ENCODE peak calls at places on chromosomes 12 and 14, in five cellular contexts. One of them, this sample, is unnamed. For H3K27me3 and H3K4me1, the result is how much of the 10 kb centered on the place peaks cover.

GRCh38 chr12:59787610-59788009 is 191.8 kb downstream of the SLC16A7 start:
- DNase-seq in IMR-90: no peak
- DNase-seq in heart right ventricle: no peak
- DNase-seq in heart left ventricle: no peak
- DNase-seq in ovary: no peak
- DNase-seq in this sample: no peak

GRCh38 chr12:111451649-111452129 is 46.0 kb downstream of the SH2B3 start:
- DNase-seq in heart right ventricle: no peak
- DNase-seq in ovary: no peak
- DNase-seq in heart left ventricle: no peak
- DNase-seq in IMR-90: peak
- DNase-seq in this sample: no peak

GRCh38 chr12:100584261-100584660 is 10.8 kb downstream of the GAS2L3 start:
- DNase-seq in ovary: no peak
- DNase-seq in heart left ventricle: no peak
- DNase-seq in heart right ventricle: no peak
- DNase-seq in IMR-90: no peak
- DNase-seq in this sample: no peak

GRCh38 chr12:129202109-129202814 is 349.0 kb downstream of the GLT1D1 start:
- DNase-seq in heart left ventricle: no peak
- DNase-seq in ovary: no peak
- DNase-seq in heart right ventricle: no peak
- DNase-seq in IMR-90: no peak
- DNase-seq in this sample: no peak

GRCh38 chr12:80553316-80553715 is 109.3 kb downstream of the PTPRQ start:
- DNase-seq in heart left ventricle: no peak
- DNase-seq in IMR-90: peak
- DNase-seq in heart right ventricle: no peak
- DNase-seq in ovary: no peak
- DNase-seq in this sample: no peak

GRCh38 chr14:102594514-102595175 is 2.2 kb downstream of the RCOR1 start:
- DNase-seq in heart right ventricle: peak
- DNase-seq in IMR-90: peak
- DNase-seq in heart left ventricle: peak
- DNase-seq in ovary: no peak
- DNase-seq in this sample: peak

GRCh38 chr12:80187660-80188090 is 88.3 kb downstream of the OTOGL start:
- DNase-seq in IMR-90: peak
- DNase-seq in heart left ventricle: peak
- DNase-seq in heart right ventricle: peak
- DNase-seq in ovary: no peak
- DNase-seq in this sample: peak

GRCh38 chr12:1865284-1865866 is 45.0 kb downstream of the LRTM2 start:
- DNase-seq in heart right ventricle: no peak
- DNase-seq in heart left ventricle: no peak
- DNase-seq in IMR-90: no peak
- DNase-seq in ovary: no peak
- DNase-seq in this sample: no peak

GRCh38 chr12:65229441-65229840 is 49.0 kb upstream of the MSRB3 start:
- DNase-seq in heart right ventricle: no peak
- DNase-seq in heart left ventricle: no peak
- DNase-seq in ovary: no peak
- DNase-seq in IMR-90: peak
- DNase-seq in this sample: no peak

GRCh38 chr14:67240168-67240932 is 885 bp upstream of the PALS1 start:
- DNase-seq in IMR-90: peak
- DNase-seq in heart right ventricle: peak
- DNase-seq in ovary: no peak
- DNase-seq in heart left ventricle: peak
- DNase-seq in this sample: peak

GRCh38 chr12:109549613-109550309 is 23.5 kb downstream of the MMAB start:
- DNase-seq in heart right ventricle: no peak
- DNase-seq in heart left ventricle: no peak
- DNase-seq in IMR-90: no peak
- DNase-seq in ovary: no peak
- DNase-seq in this sample: no peak

GRCh38 chr14:22289570-22289969 is 299.5 kb downstream of the DAD1 start:
- DNase-seq in heart left ventricle: no peak
- DNase-seq in heart right ventricle: no peak
- DNase-seq in IMR-90: no peak
- DNase-seq in ovary: no peak
- DNase-seq in this sample: no peak

GRCh38 chr14:69547701-69548348 is 26.8 kb downstream of the CCDC177 start:
- DNase-seq in heart right ventricle: no peak
- DNase-seq in IMR-90: no peak
- DNase-seq in ovary: no peak
- DNase-seq in heart left ventricle: no peak
- DNase-seq in this sample: no peak

GRCh38 chr12:127675936-127676335 is 591.0 kb upstream of the TMEM132C start:
- DNase-seq in heart right ventricle: no peak
- DNase-seq in ovary: no peak
- DNase-seq in IMR-90: no peak
- DNase-seq in heart left ventricle: no peak
- DNase-seq in this sample: no peak

GRCh38 chr12:54004063-54004840 is 4.3 kb downstream of the HOXC9 start:
- DNase-seq in ovary: no peak
- DNase-seq in heart right ventricle: no peak
- DNase-seq in IMR-90: no peak
- DNase-seq in heart left ventricle: no peak
- DNase-seq in this sample: no peak
- H3K27me3 ChIP-seq in ovary: under half
- H3K27me3 ChIP-seq in heart right ventricle: half or more
- H3K27me3 ChIP-seq in IMR-90: half or more
- H3K27me3 ChIP-seq in heart left ventricle: half or more
- H3K27me3 ChIP-seq in this sample: half or more

GRCh38 chr14:60311417-60311816 is 62.4 kb downstream of the PPM1A start:
- DNase-seq in heart left ventricle: no peak
- DNase-seq in heart right ventricle: no peak
- DNase-seq in IMR-90: peak
- DNase-seq in ovary: no peak
- DNase-seq in this sample: no peak
- H3K4me3 ChIP-seq in heart left ventricle: no peak
- H3K4me3 ChIP-seq in heart right ventricle: no peak
- H3K4me3 ChIP-seq in IMR-90: no peak
- H3K4me3 ChIP-seq in ovary: no peak
- H3K4me3 ChIP-seq in this sample: no peak

GRCh38 chr12:55935742-55936151 is 4.8 kb downstream of the DGKA start:
- DNase-seq in IMR-90: no peak
- DNase-seq in ovary: peak
- DNase-seq in heart left ventricle: peak
- DNase-seq in heart right ventricle: peak
- DNase-seq in this sample: peak
- H3K4me1 ChIP-seq in IMR-90: under half
- H3K4me1 ChIP-seq in ovary: under half
- H3K4me1 ChIP-seq in heart left ventricle: under half
- H3K4me1 ChIP-seq in heart right ventricle: under half
- H3K4me1 ChIP-seq in this sample: under half

DNA sequence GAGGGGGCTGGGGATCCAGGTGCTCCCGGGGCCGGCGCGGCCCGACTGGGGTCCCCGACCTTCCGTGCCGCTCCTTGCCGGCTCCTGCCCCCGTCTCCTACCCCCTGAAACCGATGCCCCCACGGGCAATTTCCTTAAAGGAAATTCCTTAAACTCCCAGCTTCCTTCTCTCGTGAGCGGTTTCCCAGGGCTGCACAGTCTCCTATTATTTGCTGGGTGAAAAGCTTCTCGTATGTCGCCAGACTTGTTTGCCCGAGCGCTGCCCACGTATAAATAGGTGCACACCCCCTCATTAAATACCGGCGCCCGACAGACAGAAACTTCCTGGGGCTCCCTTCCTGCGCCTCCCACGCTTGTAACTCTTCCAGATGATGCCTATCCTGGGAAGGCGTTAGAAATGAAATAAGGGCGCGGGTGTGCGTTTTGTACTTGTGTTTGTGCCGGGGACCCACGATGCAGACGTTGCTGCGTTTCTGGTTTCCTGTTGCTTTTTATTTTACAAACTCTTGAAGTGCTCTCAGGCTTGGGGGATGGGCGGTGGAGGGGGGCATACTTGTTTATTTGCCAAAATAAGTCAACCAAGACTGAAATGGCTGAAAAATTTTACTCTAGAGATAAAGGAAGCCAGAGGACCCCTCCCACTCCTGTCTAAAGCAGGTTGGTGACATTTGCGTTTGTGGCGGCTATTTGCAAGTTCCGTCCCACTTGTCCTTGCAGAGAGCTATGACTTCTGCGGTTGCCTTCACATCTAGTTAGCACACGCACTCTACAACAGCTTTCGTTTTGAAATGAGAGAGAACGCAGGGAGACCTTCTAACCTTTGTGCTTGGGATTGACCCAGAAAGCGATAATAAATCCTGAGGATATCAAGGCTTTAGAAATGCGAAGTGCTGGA is 1.0 kb downstream of the HIP1R start:
- DNase-seq in ovary: no peak
- DNase-seq in heart right ventricle: peak
- DNase-seq in heart left ventricle: no peak
- DNase-seq in IMR-90: peak
- DNase-seq in this sample: no peak
- H3K27me3 ChIP-seq in ovary: under half
- H3K27me3 ChIP-seq in heart right ventricle: under half
- H3K27me3 ChIP-seq in heart left ventricle: under half
- H3K27me3 ChIP-seq in IMR-90: under half
- H3K27me3 ChIP-seq in this sample: under half

This sample was measured in left ventricle myocardium inferior.